ENCODE peak calls at places on chromosomes 3 and 15, in ten cellular contexts. H is B cell; E is RPMI8226; K is EH; M is stimulated activated CD8-positive, alpha-beta memory T cell treated with anti-CD3 and anti-CD28 coated beads, Interleukin-15, amount 100 ng/mL, for 1 hour; T is activated CD8-positive, alpha-beta T cell treated with anti-CD3 and anti-CD28 coated beads for 36 hours; N is activated naive CD8-positive, alpha-beta T cell treated with anti-CD3 and anti-CD28 coated beads for 36 hours; Z is kidney tubule cell; G is dermis blood vessel endothelial cell; X is HS-5. A is an unnamed sample.

GRCh38 chr15:70435369-70435768 is 328.0 kb downstream of the UACA start:
- DNase-seq in K (no peak), Z (no peak), H (peak), E (peak), G (no peak), T (no peak), X (no peak), M (no peak), N (no peak), A (peak)

GRCh38 chr3:123678108-123678511 is 93.3 kb upstream of the HACD2 start:
- DNase-seq in E (no peak), N (no peak), T (no peak), G (no peak), H (no peak), K (peak), M (no peak), Z (peak), X (peak), A (no peak)

GRCh38 chr3:37862712-37863551 is 1.3 kb downstream of the CTDSPL start:
- DNase-seq in X (no peak), K (peak), G (peak), N (no peak), T (no peak), Z (peak), E (no peak), H (no peak), M (no peak), A (no peak)

GRCh38 chr3:32154180-32154579 is 47.8 kb downstream of the GPD1L start:
- DNase-seq in N (no peak), T (no peak), G (peak), E (no peak), H (no peak), Z (peak), M (no peak), K (no peak), X (no peak), A (no peak)

GRCh38 chr3:186998937-186999368 is 68.6 kb downstream of the ST6GAL1 start:
- DNase-seq in T (no peak), K (no peak), H (no peak), X (no peak), G (no peak), Z (no peak), N (no peak), M (no peak), E (no peak), A (no peak)

GRCh38 chr3:108477511-108478147 is 32.8 kb downstream of the MYH15 start:
- DNase-seq in K (peak), Z (peak), G (peak), H (peak), N (peak), X (no peak), M (peak), T (peak), E (peak), A (peak)

GRCh38 chr3:61571516-61572336 is 10.4 kb downstream of the PTPRG start:
- DNase-seq in H (no peak), G (peak), Z (no peak), X (no peak), M (no peak), T (no peak), E (no peak), N (no peak), K (peak), A (no peak)

GRCh38 chr3:29282431-29283296 is 1.8 kb downstream of the RBMS3 start:
- DNase-seq in N (no peak), T (no peak), E (no peak), Z (peak), G (peak), X (no peak), K (peak), M (no peak), H (no peak), A (no peak)

GRCh38 chr3:60932669-60933068 is 318.6 kb downstream of the FHIT start:
- DNase-seq in G (no peak), E (no peak), Z (peak), K (peak), H (no peak), T (peak), N (no peak), X (no peak), M (no peak), A (no peak)

A was measured in Peyer's patch.